ENCODE peak calls at places on chromosomes 12 and 14, in eight cellular contexts. S is head of caudate nucleus; N is HCT116; K is AG08396; W is stimulated activated CD8-positive, alpha-beta memory T cell treated with anti-CD3 and anti-CD28 coated beads, Interleukin-15, amount 100 ng/mL, for 1 hour; G is cardiac fibroblast; A is KG1; R is amniotic stem cell. M is an unnamed sample.

GRCh38 chr12:115794659-115795081 is 482.8 kb downstream of the MED13L start:
- DNase-seq in S (no peak), N (no peak), W (no peak), G (no peak), K (no peak), A (no peak), R (no peak), M (no peak)

GRCh38 chr12:116426391-116427136 is 132.6 kb upstream of the MAP1LC3B2 start:
- DNase-seq in W (no peak), N (peak), A (no peak), S (no peak), R (peak), G (peak), K (peak), M (peak)

GRCh38 chr12:2507811-2508210 is 287.0 kb upstream of the FKBP4 start:
- DNase-seq in K (no peak), R (no peak), S (no peak), N (no peak), W (no peak), A (no peak), G (no peak), M (no peak)

GRCh38 chr12:98737327-98737722 is 92.2 kb downstream of the APAF1 start:
- DNase-seq in K (no peak), S (no peak), A (no peak), W (no peak), G (no peak), R (no peak), N (no peak), M (no peak)

GRCh38 chr12:58616618-58617017 is 303.7 kb downstream of the LRIG3 start:
- DNase-seq in K (no peak), R (no peak), G (no peak), W (no peak), A (no peak), S (no peak), N (no peak), M (no peak)

GRCh38 chr12:111330800-111331752 is 37.8 kb downstream of the PHETA1 start:
- DNase-seq in S (peak), W (no peak), R (peak), N (peak), G (peak), A (peak), K (peak), M (peak)

GRCh38 chr12:131533139-131533538 is 177.8 kb upstream of the SFSWAP start:
- DNase-seq in K (no peak), A (no peak), N (no peak), S (no peak), G (no peak), R (no peak), W (no peak), M (no peak)

GRCh38 chr12:70154087-70154486 is 89.1 kb upstream of the CNOT2 start:
- DNase-seq in S (no peak), W (no peak), R (no peak), K (no peak), N (peak), G (no peak), A (no peak), M (no peak)

GRCh38 chr14:59585891-59586554 is 9.4 kb upstream of the CCDC175 start:
- DNase-seq in S (no peak), R (no peak), W (no peak), N (no peak), K (no peak), A (no peak), G (peak), M (no peak)

M was measured in GM03348.